ENCODE peak calls at places on chromosomes 5 and 9, in seven cellular contexts. V, S, Y, M, W, P and R are unnamed samples.

GRCh38 chr5:96658272-96658671 is 3.9 kb upstream of the CAST start:
- DNase-seq in S (no peak), M (no peak), Y (no peak), W (no peak), V (no peak), P (no peak), R (no peak)

GRCh38 chr5:159936686-159937329 is 20.5 kb downstream of the ADRA1B start:
- DNase-seq in S (no peak), M (no peak), Y (no peak), W (no peak), V (no peak), P (no peak), R (no peak)

GRCh38 chr5:141533897-141534296 is 45.0 kb downstream of the PCDHGC5 start:
- DNase-seq in V (no peak), P (no peak), M (no peak), Y (no peak), W (no peak), S (no peak), R (no peak)

GRCh38 chr5:132497488-132497997 is 7.0 kb upstream of the IRF1 start:
- DNase-seq in V (peak; percentile 28), S (peak; percentile 35), Y (peak; percentile 77), P (no peak), M (peak; percentile 77), W (peak; percentile 55), R (peak; percentile 91)

GRCh38 chr5:1793966-1794895 is 5.4 kb downstream of the MRPL36 start:
- DNase-seq in V (no peak), S (no peak), W (peak; percentile 38), P (no peak), M (no peak), Y (no peak), R (peak; percentile 40)

GRCh38 chr9:70304810-70305209 is 46.0 kb downstream of the SMC5 start:
- DNase-seq in W (no peak), M (no peak), S (no peak), V (no peak), P (no peak), Y (no peak), R (no peak)

GRCh38 chr5:177356756-177357458 is 817 bp upstream of the RGS14 start:
- DNase-seq in Y (no peak), M (no peak), P (no peak), V (no peak), S (no peak), W (no peak), R (no peak)

GRCh38 chr5:131413605-131414559 is 150.0 kb downstream of the CDC42SE2 start:
- DNase-seq in S (no peak), P (no peak), V (no peak), M (no peak), Y (no peak), W (no peak), R (no peak)

GRCh38 chr9:32580631-32581300 is 7.8 kb upstream of the NDUFB6 start:
- DNase-seq in V (no peak), Y (no peak), W (no peak), P (no peak), M (no peak), S (no peak), R (no peak)

GRCh38 chr5:27748847-27749246 is 710.5 kb upstream of the CDH9 start:
- DNase-seq in V (no peak), Y (no peak), P (no peak), S (no peak), W (no peak), M (no peak), R (no peak)

GRCh38 chr9:104992696-104993095 is 64.7 kb upstream of the ABCA1 start:
- DNase-seq in S (no peak), Y (no peak), V (no peak), W (no peak), M (no peak), P (no peak), R (no peak)

GRCh38 chr5:143471666-143472411 is 68.4 kb upstream of the NR3C1 start:
- DNase-seq in W (no peak), Y (no peak), V (no peak), S (no peak), M (no peak), P (no peak), R (no peak)

GRCh38 chr9:124381073-124381945 is 33.9 kb downstream of the PSMB7 start:
- DNase-seq in P (no peak), Y (no peak), M (no peak), V (no peak), S (no peak), W (no peak), R (no peak)

GRCh38 chr9:38160613-38161215 is 91.7 kb upstream of the SHB start:
- DNase-seq in P (no peak), S (no peak), W (peak; percentile 74), M (peak; percentile 53), Y (peak; percentile 67), V (no peak), R (peak; percentile 31)

GRCh38 chr5:78162253-78162862 is 132.1 kb downstream of the AP3B1 start:
- DNase-seq in Y (no peak), W (no peak), M (no peak), S (no peak), V (no peak), P (no peak), R (no peak)

GRCh38 chr5:31335456-31335855 is 142.0 kb downstream of the CDH6 start:
- DNase-seq in P (no peak), V (no peak), Y (no peak), S (no peak), W (no peak), M (no peak), R (no peak)

GRCh38 chr5:34598177-34598794 is 57.8 kb upstream of the RAI14 start:
- DNase-seq in Y (no peak), S (no peak), M (no peak), P (no peak), W (no peak), V (no peak), R (peak; percentile 39)

GRCh38 chr5:18394154-18394804 is 760.0 kb downstream of the TAF11L14 start:
- DNase-seq in V (no peak), P (no peak), Y (no peak), S (peak; percentile 18), M (peak; percentile 38), W (peak; percentile 63), R (peak; percentile 50)

GRCh38 chr5:83662558-83662957 is 58.1 kb downstream of the HAPLN1 start:
- DNase-seq in W (no peak), V (no peak), S (no peak), Y (no peak), P (no peak), M (no peak), R (no peak)

GRCh38 chr9:76845254-76845653 is 60.7 kb downstream of the PRUNE2 start:
- DNase-seq in V (no peak), W (no peak), M (no peak), P (no peak), S (no peak), Y (no peak), R (no peak)

GRCh38 chr5:168159425-168159824 is 132.0 kb upstream of the WWC1 start:
- DNase-seq in M (peak; percentile 31), V (no peak), W (peak; percentile 78), S (no peak), Y (no peak), P (no peak), R (no peak)

GRCh38 chr5:98656106-98656795 is 117.2 kb upstream of the RGMB start:
- DNase-seq in V (no peak), M (no peak), S (no peak), Y (no peak), W (no peak), P (no peak), R (no peak)

GRCh38 chr9:120441446-120442279 is 138.3 kb downstream of the CDK5RAP2 start:
- DNase-seq in M (no peak), V (no peak), Y (no peak), S (no peak), W (no peak), P (no peak), R (no peak)

GRCh38 chr9:76583256-76583655 is 124.3 kb downstream of the GCNT1 start:
- DNase-seq in V (no peak), M (no peak), S (no peak), P (no peak), W (no peak), Y (no peak), R (no peak)

GRCh38 chr9:21668504-21668903 is 133.9 kb upstream of the MTAP start:
- DNase-seq in V (no peak), M (no peak), P (no peak), S (no peak), W (no peak), Y (no peak), R (no peak)

GRCh38 chr9:27353405-27354229 is 56.7 kb upstream of the EQTN start:
- DNase-seq in P (no peak), S (no peak), V (no peak), Y (no peak), M (no peak), W (no peak), R (no peak)

GRCh38 chr5:14157494-14157782 is 14.3 kb downstream of the TRIO start:
- DNase-seq in W (no peak), Y (no peak), S (no peak), V (no peak), P (no peak), M (no peak), R (no peak)
- TF ChIP-seq POLR2A in W (no peak), Y (no peak), S (no peak), V (no peak), P (no peak), M (no peak), R (no peak)

GRCh38 chr9:93132287-93132927 is 1.6 kb downstream of the NINJ1 start:
- DNase-seq in Y (peak; percentile 78), M (peak; percentile 80), S (peak; percentile 63), V (peak; percentile 87), W (peak; percentile 79), P (no peak), R (no peak)
- TF ChIP-seq POLR2A in Y (no peak), M (no peak), S (no peak), V (peak; percentile 35), W (peak; percentile 13), P (no peak), R (no peak)

GRCh38 chr9:112569186-112569585 is 82.6 kb downstream of the KIAA1958 start:
- DNase-seq in Y (no peak), M (no peak), P (no peak), S (no peak), W (no peak), V (no peak), R (no peak)

GRCh38 chr9:112575107-112575506 is 88.5 kb downstream of the KIAA1958 start:
- DNase-seq in W (no peak), P (no peak), Y (no peak), V (no peak), S (no peak), M (no peak), R (no peak)

GRCh38 chr9:112572416-112572815 is 85.8 kb downstream of the KIAA1958 start:
- DNase-seq in M (no peak), P (no peak), Y (no peak), S (no peak), W (no peak), V (no peak), R (no peak)

GRCh38 chr9:112570731-112571167 is 84.1 kb downstream of the KIAA1958 start:
- DNase-seq in P (no peak), V (no peak), M (peak; percentile 62), W (peak; percentile 35), Y (no peak), S (no peak), R (no peak)

GRCh38 chr9:112571624-112572341 is 85.2 kb downstream of the KIAA1958 start:
- DNase-seq in P (no peak), W (no peak), Y (no peak), S (no peak), V (no peak), M (no peak), R (no peak)
- TF ChIP-seq POLR2A in P (no peak), W (no peak), Y (no peak), S (no peak), V (no peak), M (no peak), R (no peak)

GRCh38 chr9:94904806-94905205 is 178.3 kb downstream of the AOPEP start:
- DNase-seq in Y (no peak), V (no peak), S (no peak), P (no peak), M (no peak), W (no peak), R (no peak)
- TF ChIP-seq POLR2A in Y (no peak), V (no peak), S (no peak), P (no peak), M (no peak), W (no peak), R (no peak)